ENCODE peak calls at places on chromosomes 6 and 20, in four cellular contexts. B, J, D and S are unnamed samples.

GRCh38 chr20:15654208-15654649 is 919.0 kb downstream of the KIF16B start:
- DNase-seq in B (peak), D (peak), J (peak), S (no peak)

GRCh38 chr6:87938287-87938686 is 109.4 kb upstream of the SPACA1 start:
- DNase-seq in J (no peak), D (no peak), B (no peak), S (no peak)

GRCh38 chr20:50009521-50010454 is 27.0 kb downstream of the SNAI1 start:
- DNase-seq in J (no peak), D (no peak), B (no peak), S (no peak)

GRCh38 chr6:136304410-136304809 is 14.8 kb upstream of the BCLAF1 start:
- DNase-seq in J (no peak), B (no peak), D (no peak), S (no peak)

GRCh38 chr20:56689852-56690485 is 60.9 kb downstream of the TFAP2C start:
- DNase-seq in D (no peak), J (no peak), B (no peak), S (no peak)

GRCh38 chr6:168182908-168183612 is 104.0 kb upstream of the FRMD1 start:
- DNase-seq in D (no peak), J (no peak), B (no peak), S (no peak)

GRCh38 chr6:21595951-21596378 is 2.4 kb downstream of the SOX4 start:
- DNase-seq in B (no peak), J (peak), D (no peak), S (no peak)

GRCh38 chr6:30150671-30151395 is 10.2 kb downstream of the TRIM10 start:
- DNase-seq in B (no peak), D (no peak), J (no peak), S (peak)

GRCh38 chr6:52164319-52165094 is 21.7 kb upstream of the IL17A start:
- DNase-seq in J (no peak), D (no peak), B (no peak), S (no peak)

GRCh38 chr6:105824732-105825131 is 261.4 kb upstream of the PRDM1 start:
- DNase-seq in D (no peak), J (no peak), B (no peak), S (no peak)

GRCh38 chr6:154537486-154537885 is 27.0 kb upstream of the CNKSR3 start:
- DNase-seq in D (no peak), J (no peak), B (no peak), S (no peak)

GRCh38 chr6:62652692-62653328 is 366.8 kb upstream of the KHDRBS2 start:
- DNase-seq in J (no peak), D (no peak), B (no peak), S (peak)

DNA sequence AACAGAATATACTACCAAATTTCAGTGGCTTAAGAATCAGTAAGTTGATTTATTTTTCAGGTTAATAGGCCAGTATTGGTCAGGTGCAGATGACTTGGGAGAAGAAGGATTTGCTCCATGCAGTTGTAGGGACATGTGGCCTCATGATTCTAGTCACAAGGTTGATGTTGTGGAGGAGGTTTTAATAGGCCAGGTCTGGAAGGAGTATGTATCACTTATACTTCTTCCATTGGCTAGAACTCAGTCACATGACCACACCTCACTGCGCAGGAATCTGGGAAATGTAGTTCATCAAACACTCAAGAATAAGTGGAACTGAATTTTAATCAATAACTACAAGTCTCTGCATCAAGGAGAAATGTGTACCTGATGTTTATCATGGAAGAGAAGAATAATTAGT is 281.5 kb upstream of the QKI start:
- DNase-seq in B (no peak), D (no peak), J (no peak), S (no peak)
- TF ChIP-seq CTCF in B (no peak), D (no peak), J (no peak), S (no peak)

GRCh38 chr20:10094566-10095173 is 59.9 kb downstream of the ANKEF1 start:
- DNase-seq in D (no peak), B (no peak), J (no peak), S (no peak)
- TF ChIP-seq CTCF in D (no peak), B (no peak), J (peak), S (peak)

GRCh38 chr6:147190556-147190955 is 13.7 kb upstream of the STXBP5 start:
- DNase-seq in D (no peak), B (no peak), J (no peak), S (no peak)

GRCh38 chr6:147195987-147196386 is 8.2 kb upstream of the STXBP5 start:
- DNase-seq in J (no peak), B (no peak), D (no peak), S (no peak)

GRCh38 chr6:147195510-147195909 is 8.7 kb upstream of the STXBP5 start:
- DNase-seq in J (no peak), D (no peak), B (no peak), S (no peak)

GRCh38 chr6:147194652-147195403 is 9.4 kb upstream of the STXBP5 start:
- DNase-seq in B (no peak), J (no peak), D (no peak), S (no peak)

GRCh38 chr6:147192278-147192911 is 11.8 kb upstream of the STXBP5 start:
- DNase-seq in B (peak), D (no peak), J (no peak), S (no peak)
- TF ChIP-seq CTCF in B (no peak), D (no peak), J (no peak), S (no peak)

DNA sequence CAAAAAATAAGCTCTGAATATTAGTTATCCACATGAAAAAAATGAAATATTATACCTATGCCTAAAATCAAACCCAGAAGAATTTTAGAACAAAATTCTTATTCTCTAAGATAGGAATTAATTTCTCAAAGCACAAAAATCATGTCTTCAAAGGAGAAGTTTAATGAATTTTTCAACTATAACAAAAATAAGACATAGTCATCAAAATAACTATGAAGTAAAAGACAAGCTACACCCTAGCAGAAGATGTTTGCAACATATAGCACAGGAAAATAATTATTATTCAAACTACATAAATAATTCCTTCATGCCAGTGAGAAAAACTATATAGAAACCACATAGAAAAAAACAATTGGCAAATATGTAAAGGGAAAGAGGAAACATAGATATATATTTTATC is 1203.6 kb upstream of the GJE1 start:
- DNase-seq in B (no peak), D (no peak), J (no peak), S (no peak)
- TF ChIP-seq CTCF in B (no peak), D (no peak), J (no peak), S (no peak)

GRCh38 chr6:108562503-108562993 is 1.8 kb downstream of the FOXO3 start:
- DNase-seq in D (peak), J (peak), B (peak), S (no peak)
- TF ChIP-seq CTCF in D (no peak), J (peak), B (no peak), S (peak)

DNA sequence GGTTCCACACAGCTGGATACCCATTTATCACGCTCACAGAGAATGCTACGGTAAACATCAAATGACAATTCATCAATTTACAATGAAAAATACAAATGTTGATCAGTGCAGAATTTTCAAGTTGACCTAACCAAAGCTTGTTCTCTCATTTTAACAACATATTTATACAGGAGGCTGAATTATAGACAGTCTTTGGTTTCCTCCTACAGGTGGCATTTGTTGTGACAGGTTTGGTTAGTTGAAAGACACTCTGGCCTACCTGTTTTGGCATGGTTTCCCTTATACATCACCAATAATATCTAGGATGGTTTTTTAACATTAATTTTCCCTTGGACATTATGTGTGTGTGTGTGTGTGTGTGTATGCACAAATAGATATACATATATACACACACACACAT is 642.5 kb upstream of the MMS22L start:
- DNase-seq in J (no peak), B (no peak), D (no peak), S (no peak)
- TF ChIP-seq CTCF in J (peak), B (no peak), D (peak), S (peak)

DNA sequence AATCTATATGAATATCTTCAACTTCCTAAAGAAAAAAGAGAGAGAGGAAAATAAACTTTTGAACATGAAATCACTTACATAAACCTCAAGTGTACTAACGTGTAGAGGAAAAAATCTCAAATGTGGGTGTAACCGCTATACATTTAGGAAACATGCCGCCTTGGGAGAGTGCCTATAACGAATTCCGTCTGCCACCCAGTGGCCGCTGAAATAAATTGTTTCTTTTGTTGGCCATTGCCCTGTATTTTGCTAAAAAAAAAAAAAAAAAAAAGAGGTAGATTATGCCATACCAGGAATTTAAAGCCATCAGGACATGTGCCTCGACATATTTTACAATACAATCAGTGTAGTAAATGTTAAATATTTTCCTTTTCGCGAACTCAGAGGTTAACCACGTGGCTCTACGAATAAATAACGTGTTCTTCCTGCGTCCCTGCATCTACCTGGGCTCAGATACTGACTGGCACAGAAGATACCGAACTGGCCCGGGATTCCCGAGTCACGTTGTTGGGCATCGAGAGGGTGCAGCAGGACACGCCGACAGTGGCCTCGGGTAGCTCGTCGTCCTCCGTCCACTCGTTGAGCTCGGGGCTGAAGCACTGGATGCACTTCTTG is 14.3 kb downstream of the KLHL31 start:
- DNase-seq in J (peak), B (peak), D (peak), S (peak)
- TF ChIP-seq CTCF in J (peak), B (no peak), D (peak), S (peak)

DNA sequence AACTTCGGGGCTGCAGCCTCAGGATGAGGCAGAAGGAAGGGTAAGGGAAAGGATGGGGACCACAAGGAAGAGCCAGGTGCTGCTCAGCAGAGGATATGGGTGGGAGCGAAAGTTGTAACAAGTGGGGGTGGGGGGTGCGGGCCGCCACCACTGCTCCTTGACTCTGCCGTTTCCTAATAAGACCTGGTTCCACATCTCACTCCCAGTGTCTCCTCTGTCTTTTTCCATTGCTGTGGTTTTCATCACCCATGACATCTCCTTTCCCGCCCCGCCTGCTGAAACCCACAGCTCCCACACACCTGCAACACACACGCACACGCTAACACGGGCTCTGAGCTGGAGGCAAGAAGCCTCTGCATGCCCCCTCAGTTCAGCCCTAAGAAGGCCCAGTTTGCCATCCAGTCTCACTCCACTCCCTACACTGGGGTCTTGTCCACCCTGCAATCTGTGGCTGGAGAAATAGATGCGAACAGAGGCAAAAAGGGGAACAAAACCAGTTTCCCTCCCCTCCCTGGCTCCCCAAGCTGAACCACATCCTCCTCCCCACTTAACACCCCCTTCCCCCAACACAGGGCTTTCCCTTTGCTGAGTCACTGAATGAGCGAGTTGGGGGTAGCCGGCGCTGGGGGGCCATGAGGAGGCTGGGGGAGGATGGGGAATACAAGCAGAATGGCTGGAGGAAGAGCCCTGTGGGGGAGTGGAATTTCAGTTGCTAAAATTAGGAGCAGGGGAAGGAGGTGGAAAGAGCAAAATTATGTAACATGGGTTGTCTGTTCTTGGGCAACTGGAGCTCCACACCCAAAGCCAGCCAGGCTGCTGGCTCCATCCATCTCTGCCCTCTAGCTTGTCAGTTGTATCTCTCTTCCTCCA is 11.5 kb downstream of the NFKBIL1 start:
- DNase-seq in B (no peak), J (no peak), D (no peak), S (no peak)
- TF ChIP-seq CTCF in B (no peak), J (no peak), D (no peak), S (no peak)

GRCh38 chr20:25195962-25196700 is 619 bp downstream of the ENTPD6 start:
- DNase-seq in D (no peak), J (peak), B (peak), S (no peak)
- TF ChIP-seq CTCF in D (no peak), J (no peak), B (no peak), S (no peak)